ENCODE peak calls at places on chromosomes 4 and X, in eight cellular contexts. D is glutamatergic neuron; E is CD8-positive, alpha-beta T cell; U is mesendoderm; W is NCI-H2029 treated with DMSO at 0.1 percent for 48 hours; S is M059J; K is activated T-cell treated with anti-CD3 and anti-CD28 coated beads for 48 hours; N is MCF 10A. Q is an unnamed sample.

GRCh38 chr4:152223600-152223999 is 312.3 kb downstream of the FBXW7 start:
- DNase-seq in D (no peak), E (no peak), U (no peak), W (no peak), S (no peak), K (no peak), N (no peak), Q (no peak)

GRCh38 chr4:98516042-98516440 is 142.4 kb downstream of the TSPAN5 start:
- DNase-seq in D (no peak), E (no peak), U (peak), W (no peak), S (peak), K (no peak), N (peak), Q (no peak)

GRCh38 chrX:137313627-137314026 is 252.3 kb upstream of the ZIC3 start:
- DNase-seq in D (no peak), E (no peak), U (no peak), W (no peak), S (no peak), K (no peak), N (no peak), Q (no peak)

GRCh38 chr4:173243321-173243720 is 74.7 kb downstream of the GALNT7 start:
- DNase-seq in D (no peak), E (no peak), U (no peak), W (no peak), S (peak), K (no peak), N (peak), Q (no peak)

GRCh38 chr4:109560687-109561452 is 824 bp downstream of the MCUB start:
- DNase-seq in D (no peak), E (peak), U (peak), W (no peak), S (peak), K (peak), N (peak), Q (no peak)

GRCh38 chr4:111512081-111512774 is 633.0 kb upstream of the FAM241A start:
- DNase-seq in D (no peak), E (no peak), U (peak), W (no peak), S (peak), K (no peak), N (peak), Q (no peak)

GRCh38 chrX:103538728-103539127 is 19.4 kb upstream of the RAB40A start:
- DNase-seq in D (no peak), E (no peak), U (no peak), W (no peak), S (peak), K (no peak), N (no peak), Q (no peak)

GRCh38 chr4:150302553-150302952 is 224.3 kb downstream of the DCLK2 start:
- DNase-seq in D (no peak), E (no peak), U (peak), W (no peak), S (peak), K (peak), N (peak), Q (no peak)

GRCh38 chr4:170776983-170777382 is 687.2 kb upstream of the AADAT start:
- DNase-seq in D (no peak), E (no peak), U (no peak), W (no peak), S (no peak), K (no peak), N (no peak), Q (no peak)

GRCh38 chr4:75698162-75698962 is 25.2 kb upstream of the G3BP2 start:
- DNase-seq in D (no peak), E (peak), U (peak), W (no peak), S (no peak), K (no peak), N (no peak), Q (no peak)